ENCODE peak calls at places on chromosomes 7 and 10, in six cellular contexts. R is colonic mucosa, F is fibroblast of pulmonary artery, E is transverse colon, V is foreskin keratinocyte, X is kidney epithelial cell. A is an unnamed sample.

GRCh38 chr7:134283972-134284371 is 32.8 kb downstream of the SLC35B4 start:
- DNase-seq in V (no peak), R (no peak), X (no peak), E (no peak), F (no peak), A (no peak)

GRCh38 chr7:106916689-106917088 is 51.6 kb downstream of the PIK3CG start:
- DNase-seq in F (no peak), E (no peak), X (no peak), V (no peak), R (no peak), A (no peak)

GRCh38 chr7:123929107-123929506 is 4.1 kb downstream of the SPAM1 start:
- DNase-seq in V (peak), E (peak), R (peak), X (no peak), F (no peak), A (peak)

GRCh38 chr10:5234106-5234877 is 37.7 kb downstream of the AKR1C4 start:
- DNase-seq in F (peak), V (peak), X (no peak), E (peak), R (peak), A (peak)

GRCh38 chr7:93574646-93575554 is at the start of gene CALCR:
- DNase-seq in F (no peak), E (no peak), V (no peak), X (no peak), R (no peak), A (no peak)

GRCh38 chr10:35606423-35606822 is 1.3 kb downstream of the GJD4 start:
- DNase-seq in R (no peak), X (no peak), V (no peak), E (no peak), F (peak), A (no peak)

GRCh38 chr10:133379801-133380666 is 972 bp downstream of the PAOX start:
- DNase-seq in X (no peak), F (no peak), E (no peak), R (no peak), V (no peak), A (no peak)

GRCh38 chr7:11760372-11760771 is 71.6 kb downstream of the THSD7A start:
- DNase-seq in R (no peak), F (peak), X (no peak), V (no peak), E (no peak), A (no peak)

GRCh38 chr7:151990567-151990966 is 34.3 kb downstream of the GALNTL5 start:
- DNase-seq in R (no peak), F (peak), E (no peak), X (no peak), V (no peak), A (no peak)

GRCh38 chr7:26444554-26444953 is 152.9 kb downstream of the SNX10 start:
- DNase-seq in V (no peak), X (no peak), R (no peak), E (no peak), F (no peak), A (no peak)

GRCh38 chr10:127872011-127872741 is 20.6 kb downstream of the CLRN3 start:
- DNase-seq in V (no peak), R (peak), X (no peak), E (no peak), F (peak), A (no peak)

GRCh38 chr10:13003781-13004180 is 2.3 kb upstream of the CCDC3 start:
- DNase-seq in R (no peak), V (no peak), E (no peak), X (no peak), F (no peak), A (no peak)

GRCh38 chr10:112811741-112812551 is 138.1 kb upstream of the TCF7L2 start:
- DNase-seq in F (peak), V (peak), R (peak), X (peak), E (peak), A (peak)

GRCh38 chr10:121155742-121156141 is 304.6 kb downstream of the WDR11 start:
- DNase-seq in V (no peak), F (no peak), R (peak), E (peak), X (no peak), A (no peak)

GRCh38 chr7:155542276-155542675 is 4.1 kb downstream of the CNPY1 start:
- DNase-seq in E (no peak), X (no peak), R (no peak), V (no peak), F (no peak), A (no peak)

GRCh38 chr7:101630591-101630990 is 1.5 kb upstream of the MYL10 start:
- DNase-seq in V (peak), X (peak), F (peak), R (no peak), E (no peak), A (peak)

GRCh38 chr10:121819049-121819448 is 108.8 kb downstream of the ATE1 start:
- DNase-seq in X (no peak), E (no peak), R (no peak), V (no peak), F (no peak), A (no peak)

GRCh38 chr10:79392506-79393176 is 45.4 kb downstream of the PPIF start:
- DNase-seq in E (no peak), X (no peak), F (no peak), V (no peak), R (no peak), A (no peak)

GRCh38 chr7:74495112-74495880 is 41.6 kb downstream of the GTF2IRD1 start:
- DNase-seq in E (no peak), F (no peak), X (no peak), V (no peak), R (no peak), A (no peak)

GRCh38 chr7:24715661-24716479 is 41.4 kb downstream of the GSDME start:
- DNase-seq in V (no peak), E (no peak), F (peak), X (no peak), R (no peak), A (no peak)

GRCh38 chr10:27745719-27746363 is at the start of gene MKX:
- DNase-seq in V (peak), F (no peak), E (peak), R (peak), X (no peak), A (no peak)

GRCh38 chr10:67086324-67087139 is 160.7 kb downstream of the LRRTM3 start:
- DNase-seq in V (no peak), F (no peak), R (no peak), E (no peak), X (no peak), A (no peak)

GRCh38 chr7:103613655-103614642 is 167.9 kb upstream of the SLC26A5 start:
- DNase-seq in E (no peak), F (no peak), R (no peak), X (no peak), V (peak), A (no peak)

GRCh38 chr10:133267829-133268228 is 8.8 kb downstream of the ADAM8 start:
- DNase-seq in X (no peak), E (no peak), R (no peak), V (no peak), F (no peak), A (no peak)

DNA sequence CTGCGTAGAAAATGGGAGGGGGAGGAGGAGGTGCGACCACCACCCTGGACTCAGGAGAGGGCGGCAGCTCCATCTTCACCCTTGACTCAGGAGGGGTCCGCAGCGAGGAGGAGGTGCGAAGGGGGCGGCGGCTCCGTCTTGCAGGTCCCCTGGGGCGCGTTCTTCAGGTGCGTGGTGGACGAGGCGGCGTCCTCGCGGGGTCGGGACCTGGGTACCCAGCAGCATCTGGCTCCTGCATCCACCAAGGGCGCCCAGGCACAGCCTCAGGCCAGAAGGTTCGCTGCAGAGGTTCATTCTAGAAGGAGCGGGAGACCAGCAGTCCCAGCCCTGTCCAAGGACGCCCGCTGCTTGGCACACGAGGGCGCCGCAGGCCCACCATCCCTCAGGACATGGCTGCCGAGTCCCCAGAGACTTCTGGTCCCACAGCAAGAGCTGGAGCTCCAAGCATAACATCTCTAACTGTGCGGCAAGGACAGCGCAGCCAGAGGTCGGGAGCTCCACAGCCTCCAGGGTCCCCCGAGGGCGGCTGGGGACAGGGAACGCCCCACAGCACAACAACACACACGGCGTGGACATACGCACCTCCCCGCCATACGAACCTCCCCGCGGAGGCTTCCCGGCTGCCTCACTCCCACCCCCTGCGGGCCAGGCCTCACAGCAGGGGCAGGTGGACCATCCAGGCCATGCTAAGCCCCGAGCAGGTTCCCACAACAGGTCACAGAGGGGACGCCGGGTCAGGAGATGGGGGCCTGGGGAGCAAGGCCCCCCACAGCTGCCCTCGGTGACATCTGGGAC is 16.8 kb upstream of the DPYSL4 start:
- DNase-seq in R (no peak), V (no peak), E (no peak), X (no peak), F (no peak), A (no peak)
- TF ChIP-seq CTCF in R (no peak), V (no peak), E (no peak), X (no peak), F (no peak), A (no peak)

DNA sequence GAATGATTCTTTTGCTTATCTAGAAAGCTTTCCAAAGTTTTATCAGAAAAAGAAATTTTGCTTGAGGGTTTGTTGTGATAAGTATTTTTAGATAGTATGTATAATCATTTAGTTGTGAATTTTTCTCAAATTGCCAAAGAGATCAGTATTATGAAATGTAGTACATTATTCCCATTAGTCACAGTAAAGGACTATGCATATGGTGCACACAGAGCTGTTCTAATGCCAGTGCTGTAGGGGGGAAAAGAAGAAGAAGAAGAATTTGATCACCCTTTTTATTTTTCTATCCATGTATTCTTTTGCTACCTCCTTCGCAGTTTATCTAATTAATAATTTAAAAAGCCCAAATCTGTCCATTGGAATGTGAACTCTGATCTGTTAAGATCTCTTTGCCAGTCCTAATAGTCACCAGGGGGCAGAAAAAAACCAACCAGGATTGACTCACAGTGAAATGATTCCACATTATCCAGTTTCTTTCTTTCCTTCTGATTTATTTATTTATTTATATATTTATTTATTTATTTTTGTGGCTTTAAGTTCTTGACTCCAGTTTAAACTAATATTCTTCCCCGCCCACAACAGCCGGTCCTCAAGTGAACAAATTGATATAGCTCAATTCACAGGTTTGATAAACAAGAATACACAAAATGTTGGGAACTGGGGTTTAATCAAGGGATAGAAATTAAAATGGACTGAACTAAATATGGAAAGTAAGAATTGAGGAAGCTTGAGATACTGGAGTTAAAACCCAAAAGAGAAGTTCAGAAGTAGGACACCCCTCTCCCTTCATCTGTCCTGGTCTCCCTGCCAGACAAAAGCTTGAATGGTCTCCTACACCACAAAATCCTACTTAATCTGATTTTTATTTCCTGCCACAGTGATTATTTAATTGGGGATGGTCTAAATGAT is 4.9 kb downstream of the RBM20 start:
- DNase-seq in X (no peak), V (no peak), F (no peak), E (no peak), R (no peak), A (no peak)
- TF ChIP-seq CTCF in X (no peak), V (peak), F (no peak), E (no peak), R (no peak), A (no peak)

GRCh38 chr7:100248483-100248882 is 28.7 kb downstream of the PVRIG start:
- DNase-seq in R (no peak), X (no peak), E (no peak), V (no peak), F (no peak), A (no peak)

DNA sequence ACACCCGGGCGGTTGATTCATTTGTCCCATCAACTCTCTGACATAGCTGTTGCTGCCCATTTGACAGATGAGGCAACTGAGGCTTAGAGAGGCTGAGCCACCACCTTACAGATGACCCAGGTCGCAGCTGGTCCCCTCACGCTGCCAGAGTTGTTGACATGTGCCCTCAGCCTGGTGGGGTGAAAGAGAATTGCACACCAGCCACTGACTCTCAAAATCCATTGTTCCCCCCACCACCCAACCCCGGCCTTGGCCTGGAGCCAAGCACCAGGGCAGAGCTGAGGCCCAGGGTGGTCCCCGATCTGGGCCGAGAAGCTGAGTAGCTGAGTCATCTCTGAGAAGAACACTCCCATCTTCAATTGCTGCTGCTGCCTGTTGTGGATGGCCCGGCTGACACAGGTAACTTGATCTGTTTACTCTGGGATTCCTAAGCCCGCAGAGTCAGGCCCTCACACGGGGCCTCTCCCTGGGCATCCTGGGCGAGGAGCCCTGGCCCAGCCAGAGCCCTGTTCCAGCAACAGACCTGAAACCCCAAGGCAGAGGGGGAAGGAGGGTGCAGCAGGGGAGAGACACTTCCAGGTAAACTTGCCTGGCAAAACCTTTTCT is 27.5 kb downstream of the PVRIG start:
- DNase-seq in X (peak), E (no peak), R (no peak), F (peak), V (peak), A (peak)
- TF ChIP-seq CTCF in X (no peak), E (no peak), R (no peak), F (no peak), V (peak), A (no peak)

DNA sequence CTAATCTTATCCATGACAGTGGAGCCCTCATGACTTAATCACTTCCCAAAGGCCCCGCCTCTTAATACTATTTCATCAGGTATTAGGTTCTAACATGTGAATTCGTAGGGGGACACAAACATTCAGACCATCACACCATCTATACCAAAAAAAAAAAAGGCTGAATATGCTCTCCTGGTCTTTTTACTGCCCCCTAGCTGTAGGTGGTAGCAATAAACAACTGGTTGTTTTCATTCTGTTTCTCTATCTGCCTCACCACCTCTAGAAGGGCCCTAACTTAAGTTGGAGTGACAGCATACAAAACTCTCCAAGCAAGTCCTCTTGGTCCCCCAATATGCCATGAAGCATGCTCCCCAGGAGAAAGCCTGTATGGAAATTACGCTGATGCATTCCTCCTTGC is 94.1 kb downstream of the GRM8 start:
- DNase-seq in X (no peak), F (no peak), E (no peak), R (no peak), V (no peak), A (no peak)
- TF ChIP-seq CTCF in X (peak), F (no peak), E (peak), R (no peak), V (peak), A (no peak)

A was measured in RWPE1.